ENCODE peak calls at places on chromosome X, in four cellular contexts. E is HepG2, F is HEK293T, N is K562. R is an unnamed sample.

GRCh38 chrX:115591856-115592842 is 31.2 kb downstream of the PLS3 start:
- DNase-seq in F (no peak), E (no peak), N (no peak), R (no peak)

GRCh38 chrX:103453655-103454054 is 65.6 kb downstream of the RAB40A start:
- DNase-seq in E (no peak), N (no peak), F (no peak), R (no peak)

GRCh38 chrX:22686138-22686541 is 313.6 kb upstream of the DDX53 start:
- DNase-seq in F (no peak), N (no peak), E (no peak), R (peak)

GRCh38 chrX:12955882-12956703 is 18.8 kb upstream of the TMSB4X start:
- DNase-seq in E (peak), N (peak), F (no peak), R (no peak)

GRCh38 chrX:12971282-12972003 is 3.5 kb upstream of the TMSB4X start:
- DNase-seq in E (no peak), N (no peak), F (no peak), R (no peak)

GRCh38 chrX:150372280-150372679 is 9.2 kb downstream of the MAMLD1 start:
- DNase-seq in E (no peak), N (no peak), F (no peak), R (no peak)

GRCh38 chrX:115642895-115643530 is 82.0 kb downstream of the PLS3 start:
- DNase-seq in E (peak), N (peak), F (peak), R (peak)

GRCh38 chrX:151081016-151081415 is 95.4 kb upstream of the GPR50 start:
- DNase-seq in E (no peak), F (no peak), N (no peak), R (peak)

GRCh38 chrX:46967547-46967946 is 55.3 kb downstream of the JADE3 start:
- DNase-seq in E (no peak), F (no peak), N (no peak), R (no peak)

GRCh38 chrX:53084043-53084570 is 1.9 kb downstream of the TSPYL2 start:
- DNase-seq in N (no peak), F (no peak), E (no peak), R (no peak)

GRCh38 chrX:85611926-85612325 is 232.5 kb upstream of the POF1B start:
- DNase-seq in N (no peak), E (no peak), F (peak), R (no peak)

GRCh38 chrX:45697591-45697990 is 496.9 kb upstream of the DIPK2B start:
- DNase-seq in N (no peak), E (no peak), F (no peak), R (no peak)

GRCh38 chrX:11187001-11187400 is 75.9 kb downstream of the HCCS start:
- DNase-seq in N (no peak), F (no peak), E (no peak), R (no peak)

GRCh38 chrX:21972721-21973120 is 32.2 kb downstream of the SMS start:
- DNase-seq in E (no peak), F (no peak), N (no peak), R (no peak)

GRCh38 chrX:74085642-74086236 is 218.2 kb upstream of the ZCCHC13 start:
- DNase-seq in E (peak), N (no peak), F (no peak), R (no peak)

GRCh38 chrX:111181883-111182400 is 86.0 kb downstream of the PAK3 start:
- DNase-seq in F (no peak), E (no peak), N (no peak), R (no peak)

GRCh38 chrX:2550288-2551020 is 49.7 kb upstream of the DHRSX start:
- DNase-seq in E (no peak), N (no peak), F (no peak), R (no peak)

GRCh38 chrX:103404225-103405008 is 28.1 kb downstream of the BEX3 start:
- DNase-seq in E (peak), F (peak), N (peak), R (peak)

GRCh38 chrX:104750146-104750699 is 184.2 kb downstream of the IL1RAPL2 start:
- DNase-seq in N (no peak), F (no peak), E (no peak), R (no peak)

GRCh38 chrX:153411255-153411987 is at the start of gene ZFP92:
- DNase-seq in E (no peak), F (no peak), N (peak), R (no peak)

GRCh38 chrX:93428497-93428896 is 244.9 kb downstream of the NAP1L3 start:
- DNase-seq in E (no peak), N (no peak), F (no peak), R (no peak)

GRCh38 chrX:13488706-13489105 is 80.7 kb upstream of the EGFL6 start:
- DNase-seq in E (no peak), F (no peak), N (no peak), R (no peak)

GRCh38 chrX:71466979-71467523 is 65.9 kb upstream of the OGT start:
- DNase-seq in F (no peak), N (no peak), E (no peak), R (no peak)

GRCh38 chrX:104335765-104336164 is 81.0 kb upstream of the ESX1 start:
- DNase-seq in N (no peak), F (no peak), E (no peak), R (no peak)

GRCh38 chrX:20530319-20530979 is 263.7 kb upstream of the RPS6KA3 start:
- DNase-seq in E (peak), N (peak), F (peak), R (peak)

GRCh38 chrX:47164420-47164819 is 19.4 kb downstream of the RBM10 start:
- DNase-seq in F (no peak), N (no peak), E (no peak), R (no peak)

GRCh38 chrX:135315864-135316263 is 6.6 kb downstream of the ETDC start:
- DNase-seq in F (no peak), N (no peak), E (no peak), R (no peak)

GRCh38 chrX:153685751-153686676 is 1.7 kb upstream of the SLC6A8 start:
- DNase-seq in F (no peak), E (no peak), N (peak), R (no peak)

GRCh38 chrX:3962511-3963350 is 249.3 kb upstream of the PRKX start:
- DNase-seq in N (peak), F (peak), E (peak), R (no peak)

GRCh38 chrX:136650811-136651210 is 2.9 kb downstream of the CD40LG start:
- DNase-seq in N (no peak), E (no peak), F (no peak), R (no peak)

GRCh38 chrX:64975491-64975890 is 759 bp downstream of the ZC4H2 start:
- DNase-seq in F (peak), N (no peak), E (peak), R (peak)

GRCh38 chrX:101388604-101389003 is 2.2 kb upstream of the RPL36A start:
- DNase-seq in F (no peak), N (no peak), E (no peak), R (no peak)

GRCh38 chrX:41718481-41719245 is 5.3 kb upstream of the GPR82 start:
- DNase-seq in E (peak), F (no peak), N (no peak), R (peak)

GRCh38 chrX:110448459-110448858 is 89.8 kb downstream of the RTL9 start:
- DNase-seq in N (no peak), E (no peak), F (no peak), R (no peak)

GRCh38 chrX:370963-371745 is 15.6 kb downstream of the PPP2R3B start:
- DNase-seq in F (no peak), E (no peak), N (no peak), R (no peak)

GRCh38 chrX:367866-368265 is 18.8 kb downstream of the PPP2R3B start:
- DNase-seq in N (no peak), F (no peak), E (no peak), R (no peak)

GRCh38 chrX:368811-369562 is 17.7 kb downstream of the PPP2R3B start:
- DNase-seq in N (no peak), E (no peak), F (no peak), R (no peak)

GRCh38 chrX:370244-370962 is 16.3 kb downstream of the PPP2R3B start:
- DNase-seq in F (no peak), E (no peak), N (no peak), R (no peak)

GRCh38 chrX:369563-370101 is 17.1 kb downstream of the PPP2R3B start:
- DNase-seq in N (peak), F (no peak), E (no peak), R (no peak)
- TF ChIP-seq ELF4 in N (no peak), F (no peak), E (no peak), R (no peak)

DNA sequence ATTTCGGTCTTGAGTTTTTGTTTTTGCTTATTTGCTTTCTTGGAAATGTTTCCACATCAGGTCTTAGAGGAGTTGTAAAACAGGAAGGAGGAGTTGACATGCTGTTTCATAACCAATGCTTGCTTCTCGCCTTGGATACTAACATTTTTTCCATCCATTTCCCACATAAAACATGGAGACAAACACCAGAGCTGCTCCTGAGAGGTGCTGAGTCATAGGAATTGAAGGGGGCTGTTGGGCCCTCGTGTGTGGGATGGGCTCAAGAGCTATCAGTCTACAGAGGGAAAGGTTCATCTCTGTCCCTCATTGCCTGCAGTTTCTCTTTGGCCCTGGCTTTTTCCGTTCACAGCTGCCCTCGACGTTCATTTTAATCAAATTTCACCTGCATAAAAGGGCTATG is 29.9 kb downstream of the TBL1X start:
- DNase-seq in E (no peak), F (no peak), N (peak), R (no peak)
- TF ChIP-seq ELF4 in E (no peak), F (no peak), N (no peak), R (no peak)

DNA sequence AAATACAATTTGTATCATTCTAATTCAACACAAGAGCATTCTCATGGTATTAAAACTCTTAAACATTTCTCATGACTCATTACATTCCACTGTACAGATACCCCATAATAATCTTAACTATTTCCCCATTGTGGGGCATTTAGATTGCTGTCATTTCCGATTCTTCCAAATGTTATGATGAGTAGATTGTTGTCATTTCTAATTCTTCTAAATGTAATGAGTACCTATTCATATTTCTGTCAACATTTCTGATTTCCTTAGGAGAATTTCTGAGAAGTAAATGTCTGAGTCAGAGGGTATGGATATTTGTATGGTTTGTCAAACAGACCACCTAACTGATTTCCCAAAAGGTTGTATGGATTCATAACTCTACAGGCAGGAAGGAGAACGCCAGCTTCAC is 8.3 kb downstream of the S100G start:
- DNase-seq in F (no peak), N (no peak), E (no peak), R (no peak)
- TF ChIP-seq ELF4 in F (no peak), N (no peak), E (no peak), R (no peak)

DNA sequence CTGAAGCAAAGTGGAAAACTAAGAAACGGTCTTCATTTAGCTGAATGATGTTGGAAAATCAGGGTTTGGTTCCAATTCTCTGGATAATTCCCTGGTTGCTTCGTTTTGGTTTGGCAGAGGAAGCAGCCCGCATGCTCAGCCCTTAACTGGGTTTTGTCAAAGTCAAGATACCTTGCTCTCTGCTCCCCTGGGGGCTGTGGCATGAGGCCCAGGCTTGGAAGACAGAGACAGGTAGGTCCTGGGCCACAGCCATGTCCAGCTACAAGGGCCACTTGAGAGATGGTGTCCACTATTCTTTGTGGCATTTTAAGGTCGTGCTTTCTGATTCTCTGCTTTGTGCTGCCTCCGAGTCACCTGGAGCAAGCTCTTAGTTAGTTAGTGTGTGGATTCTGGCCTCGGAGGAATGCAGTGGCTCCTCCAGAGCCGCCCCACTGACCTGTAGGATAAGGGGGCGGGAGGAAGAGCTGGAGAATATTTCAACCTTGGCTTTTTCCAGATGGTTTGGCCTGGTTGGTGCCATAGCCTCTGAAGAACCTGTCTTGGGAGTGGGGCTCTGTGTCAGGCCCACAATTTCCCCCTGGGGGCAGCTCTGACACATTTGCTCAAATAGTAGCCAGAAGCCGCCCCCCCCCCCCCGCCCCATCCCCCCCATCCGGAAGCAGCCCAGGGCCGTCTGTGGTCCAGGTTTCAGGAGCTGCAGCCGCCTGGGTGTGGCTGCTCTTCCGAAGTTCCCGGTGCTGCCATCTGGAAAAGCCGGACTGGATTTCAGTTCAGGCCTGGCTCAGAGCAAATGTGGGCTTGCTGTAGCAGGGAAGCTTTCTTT is 147.1 kb downstream of the NHS start:
- DNase-seq in N (peak), E (no peak), F (peak), R (peak)
- TF ChIP-seq ELF4 in N (no peak), E (no peak), F (no peak), R (no peak)

DNA sequence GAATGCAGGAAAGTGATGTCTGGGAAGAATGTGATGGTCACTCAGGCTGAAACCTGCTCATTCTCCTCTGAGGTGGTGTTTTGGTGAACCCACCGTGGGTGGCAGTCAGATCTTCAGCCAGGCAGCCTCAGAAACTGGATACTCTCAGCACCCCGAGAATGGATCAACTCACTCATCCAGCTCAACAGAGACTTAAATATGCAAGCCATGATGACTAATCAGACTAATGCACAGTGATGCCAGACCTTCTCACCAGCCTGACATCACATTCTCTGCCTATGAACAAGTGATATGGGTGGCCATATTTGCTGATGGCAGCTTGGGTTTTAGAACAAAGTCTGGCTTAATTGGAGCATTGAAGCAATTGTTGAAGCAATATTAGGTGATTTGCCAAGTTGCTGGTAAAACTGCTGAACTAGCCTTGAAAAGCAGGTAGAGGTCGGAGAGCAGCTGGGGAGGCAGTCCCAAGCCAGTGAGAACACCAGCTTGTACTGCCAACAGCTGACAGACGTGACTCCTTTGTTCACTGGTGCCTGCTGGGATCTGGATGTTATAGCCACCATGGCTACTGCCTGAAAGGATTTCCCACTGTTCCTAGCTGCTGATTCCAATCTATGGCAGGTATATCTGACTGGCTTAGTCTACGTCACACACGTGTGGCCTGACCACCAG is 608.1 kb downstream of the MID1IP1 start:
- DNase-seq in N (no peak), E (no peak), F (no peak), R (no peak)
- TF ChIP-seq ELF4 in N (no peak), E (no peak), F (no peak), R (no peak)

DNA sequence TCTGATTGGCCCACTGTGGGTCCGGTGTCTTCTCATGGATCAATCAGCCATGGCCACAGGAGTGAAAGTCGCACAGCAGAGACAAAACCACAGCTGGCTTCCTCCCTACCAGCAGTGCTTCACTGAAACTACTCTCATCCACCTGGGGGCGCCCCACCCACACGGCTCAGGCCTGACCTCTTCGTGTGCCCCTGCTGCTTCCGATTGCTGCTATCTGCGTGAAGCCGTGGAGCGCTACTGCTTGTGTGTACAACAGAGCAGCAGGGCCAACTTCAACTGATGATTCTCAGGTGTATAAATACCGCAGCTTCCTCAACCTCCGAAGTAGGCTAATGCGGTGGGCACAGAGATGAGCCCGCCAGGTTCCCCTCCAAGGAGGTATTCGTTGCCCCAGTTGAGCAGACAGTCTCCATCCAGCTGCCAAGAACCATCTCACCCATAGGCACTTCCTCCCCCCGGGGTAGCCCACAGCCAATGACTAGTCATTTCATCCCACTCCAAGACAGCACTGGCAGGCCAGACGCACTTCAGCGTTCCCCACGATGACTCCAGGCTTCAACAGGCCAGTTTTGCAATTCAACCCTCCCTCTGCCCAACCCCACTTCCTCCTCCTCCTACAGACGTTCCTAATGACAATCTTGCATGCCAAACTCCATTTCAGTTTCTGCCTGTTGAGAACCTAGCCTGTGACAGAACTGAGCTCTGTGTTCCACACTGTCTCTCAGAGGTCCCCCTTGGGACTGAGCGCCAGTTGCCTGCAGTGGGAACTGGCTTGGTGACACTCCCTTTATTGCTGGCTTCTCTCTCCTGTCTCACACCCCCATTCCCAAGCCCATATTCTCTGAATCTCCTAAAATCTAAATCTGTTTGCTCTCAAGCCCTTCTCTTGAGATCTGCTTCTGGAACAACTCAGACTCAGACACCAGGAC is 41.3 kb upstream of the ATP6AP2 start:
- DNase-seq in E (no peak), F (peak), N (peak), R (peak)
- TF ChIP-seq ELF4 in E (no peak), F (no peak), N (no peak), R (no peak)

GRCh38 chrX:139967300-139967699 is 2.0 kb upstream of the CXorf66 start:
- DNase-seq in E (peak), N (peak), F (peak), R (peak)
- TF ChIP-seq ELF4 in E (no peak), N (no peak), F (no peak), R (no peak)

GRCh38 chrX:107766470-107767140 is 9.0 kb downstream of the TSC22D3 start:
- DNase-seq in E (no peak), N (no peak), F (no peak), R (no peak)
- TF ChIP-seq ELF4 in E (no peak), N (no peak), F (no peak), R (no peak)

GRCh38 chrX:81206471-81206870 is 4.6 kb downstream of the SH3BGRL start:
- DNase-seq in N (no peak), E (no peak), F (no peak), R (no peak)

GRCh38 chrX:81201692-81202412 is at the start of the genes HMGN5 and SH3BGRL:
- DNase-seq in E (peak), N (peak), F (peak), R (peak)

GRCh38 chrX:81202989-81203388 is 1.1 kb downstream of the SH3BGRL start:
- DNase-seq in N (no peak), F (no peak), E (no peak), R (no peak)

DNA sequence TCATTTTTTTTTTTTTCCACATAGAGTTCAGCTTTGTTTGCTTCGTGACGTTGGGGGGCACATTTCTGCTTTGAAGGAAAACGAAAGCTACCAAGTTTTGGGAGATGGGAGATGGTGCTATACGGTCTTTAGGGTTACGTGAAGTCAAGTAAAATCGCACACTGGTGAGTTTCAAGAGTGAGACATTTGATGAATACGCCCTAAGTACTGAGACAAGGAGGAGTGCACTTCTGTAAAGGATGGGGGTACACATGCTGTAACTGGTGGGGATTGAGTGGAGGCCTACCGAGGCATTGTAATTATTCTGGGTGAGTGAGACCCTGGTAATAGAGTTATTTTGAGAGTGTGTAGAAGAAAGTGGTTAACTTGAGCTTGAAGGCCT is 502 bp downstream of the SH3BGRL start:
- DNase-seq in F (no peak), N (no peak), E (no peak), R (no peak)
- TF ChIP-seq ELF4 in F (no peak), N (no peak), E (no peak), R (no peak)

R was measured in WTC11.